ENCODE peak calls at places on chromosomes 4 and X, in five cellular contexts. V is coronary artery; Q is stimulated activated CD4-positive, alpha-beta T cell treated with anti-CD3 and anti-CD28 coated beads, Interleukin-15, amount 100 ng/mL, for 1 hour; K is WERI-Rb-1; M is suprapubic skin. T is an unnamed sample.

GRCh38 chrX:34972206-34972605 is 29.6 kb downstream of the FAM47B start:
- DNase-seq in Q (no peak), M (no peak), V (no peak), K (no peak), T (no peak)

GRCh38 chrX:3743821-3744439 is 30.5 kb upstream of the PRKX start:
- DNase-seq in V (no peak), K (no peak), M (no peak), Q (no peak), T (no peak)

GRCh38 chr4:170662250-170662649 is 572.5 kb upstream of the AADAT start:
- DNase-seq in K (no peak), Q (no peak), M (no peak), V (no peak), T (no peak)

GRCh38 chr4:184288451-184289178 is 70.9 kb upstream of the ENPP6 start:
- DNase-seq in Q (no peak), V (no peak), K (no peak), M (no peak), T (no peak)

GRCh38 chr4:152106113-152106763 is 345.4 kb upstream of the GATB start:
- DNase-seq in Q (no peak), M (peak), K (no peak), V (peak), T (peak)

GRCh38 chr4:138821321-138821720 is 194.3 kb upstream of the NOCT start:
- DNase-seq in V (no peak), M (no peak), Q (no peak), K (no peak), T (no peak)

GRCh38 chrX:23803931-23804381 is 21.0 kb downstream of the SAT1 start:
- DNase-seq in M (peak), V (no peak), Q (no peak), K (no peak), T (no peak)

GRCh38 chrX:16999275-16999674 is 52.8 kb downstream of the REPS2 start:
- DNase-seq in Q (no peak), M (no peak), V (no peak), K (no peak), T (no peak)

GRCh38 chr4:115315182-115315581 is 201.8 kb upstream of the NDST4 start:
- DNase-seq in Q (no peak), M (no peak), V (no peak), K (no peak), T (no peak)

GRCh38 chr4:165077034-165077578 is 23.4 kb downstream of the TRIM75 start:
- DNase-seq in V (no peak), K (no peak), M (no peak), Q (no peak), T (no peak)

GRCh38 chr4:139085141-139085540 is 69.6 kb downstream of the NOCT start:
- DNase-seq in Q (no peak), K (no peak), V (no peak), M (no peak), T (no peak)

GRCh38 chrX:39162322-39162721 is 361.1 kb downstream of the MID1IP1 start:
- DNase-seq in V (no peak), K (no peak), M (no peak), Q (peak), T (no peak)

GRCh38 chrX:15143050-15143824 is 126.6 kb downstream of the ASB9 start:
- DNase-seq in K (peak), V (no peak), M (no peak), Q (peak), T (no peak)

GRCh38 chr4:185865901-185866328 is 53.9 kb upstream of the SORBS2 start:
- DNase-seq in M (no peak), K (no peak), V (no peak), Q (no peak), T (no peak)

GRCh38 chrX:123833387-123833786 is 26.5 kb upstream of the XIAP start:
- DNase-seq in V (no peak), K (peak), M (no peak), Q (peak), T (peak)

GRCh38 chrX:54193085-54193484 is 10.0 kb upstream of the FAM120C start:
- DNase-seq in V (no peak), K (no peak), Q (no peak), M (no peak), T (no peak)

GRCh38 chr4:106287353-106287969 is 28.5 kb downstream of the TBCK start:
- DNase-seq in V (no peak), K (no peak), M (no peak), Q (no peak), T (no peak)

GRCh38 chr4:102623622-102624021 is 122.5 kb downstream of the NFKB1 start:
- DNase-seq in M (no peak), K (peak), V (no peak), Q (no peak), T (no peak)

T was measured in CD14-positive monocyte.